ENCODE peak calls at places on chromosomes 2 and 18, in four cellular contexts. C is left ventricle myocardium superior, Z is sciatic nerve, A is Calu3. R is an unnamed sample.

GRCh38 chr18:76006151-76006550 is 488.9 kb downstream of the ZNF516 start:
- DNase-seq in C (no peak), Z (no peak), A (no peak), R (no peak)

GRCh38 chr2:20674974-20675679 is 8.2 kb downstream of the GDF7 start:
- DNase-seq in C (peak; percentile 61), Z (no peak), A (no peak), R (peak; percentile 93)

GRCh38 chr2:120939595-120940318 is 204.1 kb downstream of the GLI2 start:
- DNase-seq in C (no peak), Z (no peak), A (no peak), R (no peak)

GRCh38 chr2:234983011-234983726 is 31.4 kb downstream of the SH3BP4 start:
- DNase-seq in C (no peak), Z (no peak), A (no peak), R (no peak)

GRCh38 chr2:127697482-127698180 is 3.7 kb upstream of the SFT2D3 start:
- DNase-seq in C (peak; percentile 14), Z (no peak), A (no peak), R (no peak)

GRCh38 chr2:178418426-178418825 is 32.5 kb downstream of the PRKRA start:
- DNase-seq in C (no peak), Z (no peak), A (no peak), R (no peak)

GRCh38 chr18:22031581-22031980 is 137.8 kb upstream of the GATA6 start:
- DNase-seq in C (no peak), Z (no peak), A (peak; percentile 55), R (no peak)

GRCh38 chr2:39080152-39080551 is 40.7 kb downstream of the SOS1 start:
- DNase-seq in C (no peak), Z (no peak), A (no peak), R (no peak)

GRCh38 chr2:6423131-6423530 is 442.6 kb downstream of the CMPK2 start:
- DNase-seq in C (no peak), Z (no peak), A (no peak), R (no peak)

GRCh38 chr2:205259131-205259530 is 423.2 kb upstream of the NRP2 start:
- DNase-seq in C (no peak), Z (no peak), A (no peak), R (no peak)

GRCh38 chr2:222424729-222425671 is 657 bp downstream of the SGPP2 start:
- DNase-seq in C (peak; percentile 54), Z (no peak), A (peak; percentile 46), R (no peak)

GRCh38 chr18:22170421-22171262 is 1.3 kb downstream of the GATA6 start:
- DNase-seq in C (peak; percentile 77), Z (no peak), A (no peak), R (peak; percentile 87)

R was measured in posterior vena cava.